ENCODE peak calls at places on chromosomes 3 and 15, in six cellular contexts. One of them, this sample, is unnamed.

GRCh38 chr3:25897019-25897418 is 107.1 kb downstream of the OXSM start:
- DNase-seq in lung: no peak
- DNase-seq in cardiac muscle cell: no peak
- DNase-seq in endothelial cell: peak
- DNase-seq in transverse colon: peak
- DNase-seq in heart left ventricle: peak
- DNase-seq in this sample: no peak

GRCh38 chr3:195172285-195172684 is 98.7 kb downstream of the XXYLT1 start:
- DNase-seq in lung: no peak
- DNase-seq in cardiac muscle cell: no peak
- DNase-seq in endothelial cell: no peak
- DNase-seq in transverse colon: no peak
- DNase-seq in heart left ventricle: no peak
- DNase-seq in this sample: no peak

GRCh38 chr3:172323894-172324590 is 124.2 kb downstream of the GHSR start:
- DNase-seq in lung: no peak
- DNase-seq in cardiac muscle cell: peak
- DNase-seq in endothelial cell: no peak
- DNase-seq in transverse colon: no peak
- DNase-seq in heart left ventricle: peak
- DNase-seq in this sample: no peak

GRCh38 chr3:48518755-48519154 is 14.8 kb upstream of the SHISA5 start:
- DNase-seq in lung: no peak
- DNase-seq in cardiac muscle cell: no peak
- DNase-seq in endothelial cell: no peak
- DNase-seq in transverse colon: no peak
- DNase-seq in heart left ventricle: no peak
- DNase-seq in this sample: no peak

GRCh38 chr15:68271854-68272471 is 5.6 kb upstream of the FEM1B start:
- DNase-seq in lung: no peak
- DNase-seq in cardiac muscle cell: peak
- DNase-seq in endothelial cell: no peak
- DNase-seq in transverse colon: no peak
- DNase-seq in heart left ventricle: no peak
- DNase-seq in this sample: no peak

GRCh38 chr3:14203521-14204079 is 25.0 kb downstream of the LSM3 start:
- DNase-seq in lung: peak
- DNase-seq in cardiac muscle cell: peak
- DNase-seq in endothelial cell: peak
- DNase-seq in transverse colon: peak
- DNase-seq in heart left ventricle: peak
- DNase-seq in this sample: no peak

GRCh38 chr15:80010131-80010673 is 39.2 kb upstream of the BCL2A1 start:
- DNase-seq in lung: peak
- DNase-seq in cardiac muscle cell: peak
- DNase-seq in endothelial cell: no peak
- DNase-seq in transverse colon: no peak
- DNase-seq in heart left ventricle: no peak
- DNase-seq in this sample: no peak

GRCh38 chr15:69321041-69321554 is 22.4 kb downstream of the PAQR5 start:
- DNase-seq in lung: no peak
- DNase-seq in cardiac muscle cell: peak
- DNase-seq in endothelial cell: no peak
- DNase-seq in transverse colon: peak
- DNase-seq in heart left ventricle: no peak
- DNase-seq in this sample: no peak

GRCh38 chr3:47283596-47284364 is 1.0 kb downstream of the KLHL18 start:
- DNase-seq in lung: no peak
- DNase-seq in cardiac muscle cell: no peak
- DNase-seq in endothelial cell: no peak
- DNase-seq in transverse colon: peak
- DNase-seq in heart left ventricle: no peak
- DNase-seq in this sample: no peak

GRCh38 chr3:99866167-99866810 is 48.6 kb downstream of the CMSS1 start:
- DNase-seq in lung: no peak
- DNase-seq in cardiac muscle cell: peak
- DNase-seq in endothelial cell: no peak
- DNase-seq in transverse colon: no peak
- DNase-seq in heart left ventricle: no peak
- DNase-seq in this sample: no peak

GRCh38 chr3:29759443-29760033 is 478.7 kb downstream of the RBMS3 start:
- DNase-seq in lung: no peak
- DNase-seq in cardiac muscle cell: peak
- DNase-seq in endothelial cell: no peak
- DNase-seq in transverse colon: no peak
- DNase-seq in heart left ventricle: peak
- DNase-seq in this sample: no peak

GRCh38 chr3:99084825-99085224 is 183.3 kb upstream of the DCBLD2 start:
- DNase-seq in lung: no peak
- DNase-seq in cardiac muscle cell: peak
- DNase-seq in endothelial cell: no peak
- DNase-seq in transverse colon: no peak
- DNase-seq in heart left ventricle: no peak
- DNase-seq in this sample: no peak

GRCh38 chr3:62875103-62876002 is at the start of gene CADPS:
- DNase-seq in lung: no peak
- DNase-seq in cardiac muscle cell: no peak
- DNase-seq in endothelial cell: peak
- DNase-seq in transverse colon: peak
- DNase-seq in heart left ventricle: peak
- DNase-seq in this sample: no peak

GRCh38 chr3:139533781-139534443 is 5.6 kb downstream of the RBP1 start:
- DNase-seq in lung: no peak
- DNase-seq in cardiac muscle cell: peak
- DNase-seq in endothelial cell: no peak
- DNase-seq in transverse colon: no peak
- DNase-seq in heart left ventricle: peak
- DNase-seq in this sample: no peak

GRCh38 chr15:38646716-38647115 is 82.1 kb upstream of the RASGRP1 start:
- DNase-seq in lung: no peak
- DNase-seq in cardiac muscle cell: no peak
- DNase-seq in endothelial cell: no peak
- DNase-seq in transverse colon: no peak
- DNase-seq in heart left ventricle: no peak
- DNase-seq in this sample: no peak

GRCh38 chr3:124267406-124267805 is 275.5 kb upstream of the ROPN1 start:
- DNase-seq in lung: no peak
- DNase-seq in cardiac muscle cell: no peak
- DNase-seq in endothelial cell: no peak
- DNase-seq in transverse colon: no peak
- DNase-seq in heart left ventricle: no peak
- DNase-seq in this sample: no peak

DNA sequence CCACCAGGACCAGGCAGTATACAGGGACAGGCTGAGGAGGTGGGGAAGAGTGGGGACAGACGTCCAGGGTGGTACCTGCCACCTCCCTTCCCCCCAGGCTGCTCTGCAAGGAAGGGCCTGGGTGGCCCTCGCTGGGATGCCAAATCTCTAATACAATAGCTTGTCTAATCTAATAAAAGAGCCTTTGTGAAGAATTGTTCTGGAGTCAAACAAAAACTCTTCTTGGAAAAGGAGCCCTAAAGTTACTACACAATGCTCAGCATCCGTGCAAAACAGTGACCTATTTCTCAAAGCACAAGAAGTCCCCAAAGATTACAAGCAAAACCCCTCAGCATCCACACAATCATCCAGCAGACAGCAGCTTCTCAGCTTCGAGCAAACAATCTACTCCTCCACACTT is 177.4 kb upstream of the CHRNA7 start:
- DNase-seq in lung: no peak
- DNase-seq in cardiac muscle cell: no peak
- DNase-seq in endothelial cell: no peak
- DNase-seq in transverse colon: no peak
- DNase-seq in heart left ventricle: no peak
- DNase-seq in this sample: no peak
- TF ChIP-seq CTCF in lung: no peak
- TF ChIP-seq CTCF in cardiac muscle cell: no peak
- TF ChIP-seq CTCF in endothelial cell: no peak
- TF ChIP-seq CTCF in transverse colon: no peak
- TF ChIP-seq CTCF in heart left ventricle: no peak
- TF ChIP-seq CTCF in this sample: no peak

DNA sequence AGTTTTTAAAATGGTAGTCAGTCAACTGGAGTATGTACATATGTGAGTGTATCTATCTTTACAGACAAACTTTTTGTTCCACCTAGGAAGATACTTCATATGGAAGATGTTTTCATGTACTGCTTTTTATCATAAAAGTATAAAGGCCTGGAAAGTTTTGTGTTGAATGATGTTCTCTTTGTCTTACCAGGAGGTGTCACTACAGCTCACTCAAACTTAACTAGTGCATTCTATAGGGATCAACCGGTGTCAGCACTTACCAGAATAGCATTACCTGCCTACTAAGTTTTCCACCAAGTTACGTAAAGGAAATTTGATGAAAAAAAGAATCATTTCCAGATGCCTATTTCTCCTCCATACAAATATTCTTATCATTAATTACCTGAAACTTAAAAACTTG is 522.6 kb upstream of the SEMA6D start:
- DNase-seq in lung: no peak
- DNase-seq in cardiac muscle cell: peak
- DNase-seq in endothelial cell: no peak
- DNase-seq in transverse colon: no peak
- DNase-seq in heart left ventricle: no peak
- DNase-seq in this sample: no peak
- TF ChIP-seq CTCF in lung: no peak
- TF ChIP-seq CTCF in cardiac muscle cell: peak
- TF ChIP-seq CTCF in endothelial cell: no peak
- TF ChIP-seq CTCF in transverse colon: no peak
- TF ChIP-seq CTCF in heart left ventricle: no peak
- TF ChIP-seq CTCF in this sample: no peak

GRCh38 chr3:4416427-4416826 is 50.6 kb downstream of the SUMF1 start:
- DNase-seq in lung: no peak
- DNase-seq in cardiac muscle cell: no peak
- DNase-seq in endothelial cell: no peak
- DNase-seq in transverse colon: no peak
- DNase-seq in heart left ventricle: no peak
- DNase-seq in this sample: no peak
- TF ChIP-seq CTCF in lung: no peak
- TF ChIP-seq CTCF in cardiac muscle cell: no peak
- TF ChIP-seq CTCF in endothelial cell: no peak
- TF ChIP-seq CTCF in transverse colon: no peak
- TF ChIP-seq CTCF in heart left ventricle: no peak
- TF ChIP-seq CTCF in this sample: no peak

GRCh38 chr3:182964179-182964578 is 16.2 kb downstream of the DCUN1D1 start:
- DNase-seq in lung: no peak
- DNase-seq in cardiac muscle cell: no peak
- DNase-seq in endothelial cell: no peak
- DNase-seq in transverse colon: no peak
- DNase-seq in heart left ventricle: no peak
- DNase-seq in this sample: no peak
- TF ChIP-seq CTCF in lung: no peak
- TF ChIP-seq CTCF in cardiac muscle cell: no peak
- TF ChIP-seq CTCF in endothelial cell: no peak
- TF ChIP-seq CTCF in transverse colon: no peak
- TF ChIP-seq CTCF in heart left ventricle: no peak
- TF ChIP-seq CTCF in this sample: no peak

DNA sequence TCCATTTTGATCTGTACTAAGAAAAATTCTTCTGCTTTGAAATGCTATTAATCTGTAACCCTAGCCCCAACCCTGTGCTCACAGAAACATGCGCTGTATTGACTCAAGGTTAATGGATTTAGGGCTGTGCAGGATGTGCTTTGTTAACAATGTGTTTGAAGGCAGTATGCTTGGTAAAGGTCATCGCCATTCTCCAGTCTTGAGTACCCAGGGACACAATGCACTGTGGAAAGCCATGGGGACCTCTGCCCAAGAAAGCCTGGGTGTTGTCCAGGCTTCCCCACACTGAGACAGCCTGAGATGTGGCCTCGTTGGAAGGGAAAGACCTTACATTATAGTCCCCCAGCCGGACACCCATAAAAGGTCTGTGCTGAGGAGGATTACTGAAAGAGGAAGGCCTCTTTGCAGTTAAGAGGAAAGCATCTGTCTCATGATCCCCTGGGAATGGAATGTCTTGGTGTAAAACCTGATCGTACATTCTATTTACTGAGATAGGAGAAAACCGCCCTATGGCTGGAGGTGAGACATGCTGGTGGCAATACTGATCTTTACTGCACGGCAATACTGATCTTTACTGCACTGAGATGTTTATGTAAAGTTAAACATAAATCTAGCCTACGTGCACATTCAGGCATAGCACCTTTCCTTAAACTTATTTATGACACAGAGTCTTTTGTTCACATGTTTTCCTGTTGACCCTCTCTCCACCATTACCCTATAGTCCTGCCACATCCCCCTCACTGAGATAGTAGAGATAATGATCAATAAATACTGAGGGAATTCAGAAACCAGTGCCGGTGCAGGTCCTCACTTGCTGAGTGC is 6.3 kb downstream of the PIGZ start:
- DNase-seq in lung: no peak
- DNase-seq in cardiac muscle cell: no peak
- DNase-seq in endothelial cell: no peak
- DNase-seq in transverse colon: no peak
- DNase-seq in heart left ventricle: no peak
- DNase-seq in this sample: peak
- TF ChIP-seq CTCF in lung: no peak
- TF ChIP-seq CTCF in cardiac muscle cell: no peak
- TF ChIP-seq CTCF in endothelial cell: no peak
- TF ChIP-seq CTCF in transverse colon: peak
- TF ChIP-seq CTCF in heart left ventricle: no peak
- TF ChIP-seq CTCF in this sample: no peak